ENCODE peak calls at places on chromosomes 6 and 20, in four cellular contexts. N, Q, M and F are unnamed samples.
A peak's percentile ranks its signal among the peaks of the same experiment; 100 is the strongest.

GRCh38 chr6:6842301-6842700 is 253.8 kb downstream of the LY86 start:
- DNase-seq in N (no peak), Q (no peak), M (no peak), F (no peak)

GRCh38 chr20:5480824-5481600 is 164.3 kb upstream of the PROKR2 start:
- DNase-seq in N (no peak), Q (no peak), M (no peak), F (no peak)

GRCh38 chr6:138245751-138246150 is 27.5 kb upstream of the PBOV1 start:
- DNase-seq in N (no peak), Q (no peak), M (no peak), F (no peak)

GRCh38 chr20:17394411-17394810 is 136.8 kb downstream of the BFSP1 start:
- DNase-seq in N (no peak), Q (no peak), M (no peak), F (no peak)

GRCh38 chr6:41705996-41706835 is 29.2 kb downstream of the TFEB start:
- DNase-seq in N (peak; percentile 78), Q (peak; percentile 93), M (peak; percentile 67), F (peak; percentile 87)

GRCh38 chr6:156102129-156102528 is 646.5 kb upstream of the NOX3 start:
- DNase-seq in N (peak; percentile 2), Q (no peak), M (no peak), F (no peak)

GRCh38 chr6:158914923-158915322 is 85.1 kb downstream of the RSPH3 start:
- DNase-seq in N (no peak), Q (no peak), M (no peak), F (no peak)

GRCh38 chr6:39490120-39490519 is 167.6 kb upstream of the KCNK16 start:
- DNase-seq in N (no peak), Q (no peak), M (no peak), F (no peak)

GRCh38 chr6:65182681-65183080 is 524.3 kb downstream of the EYS start:
- DNase-seq in N (no peak), Q (no peak), M (no peak), F (no peak)

GRCh38 chr6:20408851-20409250 is 7.2 kb downstream of the E2F3 start:
- DNase-seq in N (peak; percentile 45), Q (no peak), M (no peak), F (no peak)

GRCh38 chr20:59042151-59042795 is at the start of gene PRELID3B:
- DNase-seq in N (peak; percentile 70), Q (peak; percentile 77), M (peak; percentile 30), F (no peak)

GRCh38 chr6:85456782-85457181 is 6.9 kb downstream of the NT5E start:
- DNase-seq in N (no peak), Q (no peak), M (no peak), F (no peak)

GRCh38 chr6:56524891-56525703 is 117.6 kb downstream of the DST start:
- DNase-seq in N (no peak), Q (no peak), M (no peak), F (no peak)

GRCh38 chr20:24470782-24471582 is 1.6 kb downstream of the SYNDIG1 start:
- DNase-seq in N (no peak), Q (peak; percentile 51), M (no peak), F (peak; percentile 73)

DNA sequence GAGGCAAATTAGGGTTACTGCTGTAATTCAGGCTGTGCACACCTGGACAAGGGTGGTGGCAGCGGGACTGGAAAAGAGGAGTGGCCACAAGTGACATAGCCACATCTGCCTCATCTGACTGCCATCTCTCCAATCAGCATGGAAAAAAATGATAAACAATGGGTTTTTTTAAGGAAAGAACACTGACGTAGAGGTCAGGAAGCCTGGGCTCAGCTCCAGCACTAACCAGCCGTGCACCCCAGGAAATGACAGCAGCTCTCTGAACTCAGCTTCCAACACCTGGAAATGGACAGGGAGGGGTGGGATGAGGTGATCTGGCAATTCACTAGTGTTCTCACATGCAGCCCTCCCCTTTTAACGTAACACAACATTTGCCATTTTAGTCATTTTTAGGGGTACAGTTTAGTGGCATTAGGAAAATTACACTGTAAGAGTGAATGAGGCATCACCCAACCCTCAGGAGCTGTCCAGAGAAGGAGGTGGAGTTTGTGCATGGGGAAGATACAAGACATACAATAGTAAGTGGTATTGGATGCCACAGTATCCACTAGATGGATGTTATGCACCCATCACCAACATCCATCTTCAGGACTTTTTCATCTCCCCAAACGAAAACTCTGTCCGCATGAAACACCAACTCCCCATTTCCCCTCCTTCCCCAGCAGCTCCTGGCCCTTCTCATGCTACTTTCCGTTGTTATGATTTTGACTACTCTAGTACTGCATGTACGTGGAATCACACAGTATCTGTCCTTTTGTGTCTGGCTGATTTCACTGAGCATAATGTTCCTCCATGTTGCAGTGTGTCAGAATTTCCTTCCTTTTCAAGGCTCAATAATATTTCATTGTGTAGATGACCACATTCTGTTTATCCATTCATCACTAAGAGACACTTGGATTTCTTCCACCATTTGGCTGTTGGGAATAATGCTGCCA is 215.5 kb upstream of the ECI2 start:
- DNase-seq in N (no peak), Q (no peak), M (no peak), F (no peak)
- TF ChIP-seq EP300 in N (no peak), Q (peak; percentile 4), M (no peak), F (no peak)

GRCh38 chr6:11207199-11207968 is 25.1 kb downstream of the NEDD9 start:
- DNase-seq in N (no peak), Q (peak; percentile 79), M (peak; percentile 98), F (no peak)
- TF ChIP-seq POLR2AphosphoS5 in N (no peak), Q (peak; percentile 34), M (no peak), F (peak; percentile 99)

GRCh38 chr6:111573892-111574800 is 31.5 kb downstream of the TRAF3IP2 start:
- DNase-seq in N (no peak), Q (peak; percentile 75), M (no peak), F (no peak)
- TF ChIP-seq EP300 in N (no peak), Q (peak; percentile 40), M (no peak), F (no peak)

GRCh38 chr6:17472653-17473183 is 79.3 kb downstream of the CAP2 start:
- DNase-seq in N (no peak), Q (no peak), M (no peak), F (no peak)
- TF ChIP-seq POLR2AphosphoS5 in N (no peak), Q (no peak), M (no peak), F (no peak)

GRCh38 chr20:36825374-36826104 is 50.4 kb upstream of the TLDC2 start:
- DNase-seq in N (no peak), Q (no peak), M (no peak), F (no peak)
- TF ChIP-seq EP300 in N (no peak), Q (no peak), M (no peak), F (no peak)

GRCh38 chr20:3071610-3072529 is at the start of gene OXT:
- DNase-seq in N (no peak), Q (no peak), M (no peak), F (peak; percentile 91)
- TF ChIP-seq POLR2AphosphoS5 in N (no peak), Q (no peak), M (no peak), F (no peak)

DNA sequence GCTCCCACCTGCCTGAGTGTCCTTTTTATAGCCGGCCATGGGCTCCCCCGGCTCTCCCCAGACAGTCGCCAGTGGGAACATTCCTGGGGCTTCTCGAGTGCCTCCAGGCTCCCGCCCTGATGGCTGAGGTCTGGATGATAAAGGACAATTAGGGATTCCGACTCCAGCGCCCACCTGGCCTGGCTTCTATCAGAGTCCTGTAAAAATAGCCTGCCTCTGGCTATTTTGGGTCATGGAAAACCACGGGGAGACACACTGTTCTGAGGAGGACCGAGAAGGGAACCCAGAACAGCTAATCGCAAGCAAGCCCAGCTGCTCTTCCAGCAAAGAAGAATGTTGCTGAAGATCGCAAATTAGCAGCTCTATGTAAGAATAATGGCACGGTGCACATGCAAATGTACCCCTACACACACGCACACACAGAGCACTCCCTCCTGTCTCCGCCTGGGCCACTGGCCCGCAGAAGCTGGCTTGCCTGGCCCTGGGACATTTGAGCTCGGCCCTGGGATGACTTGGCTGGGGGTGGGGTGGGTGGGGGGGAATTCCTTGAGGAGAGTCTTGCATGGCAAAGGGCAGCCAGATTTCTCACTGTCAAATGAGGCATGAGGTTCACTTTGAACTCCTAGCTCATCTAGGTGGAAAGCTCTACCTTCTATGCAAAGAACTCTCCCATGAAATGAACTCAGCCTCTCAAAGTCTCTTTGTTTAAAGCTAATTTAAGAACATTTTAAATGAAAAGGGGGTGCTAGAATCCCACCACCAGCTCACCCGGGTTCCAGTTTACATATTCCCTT is 55.3 kb downstream of the CTCFL start:
- DNase-seq in N (no peak), Q (peak; percentile 86), M (no peak), F (no peak)
- TF ChIP-seq EP300 in N (no peak), Q (peak; percentile 90), M (no peak), F (no peak)

DNA sequence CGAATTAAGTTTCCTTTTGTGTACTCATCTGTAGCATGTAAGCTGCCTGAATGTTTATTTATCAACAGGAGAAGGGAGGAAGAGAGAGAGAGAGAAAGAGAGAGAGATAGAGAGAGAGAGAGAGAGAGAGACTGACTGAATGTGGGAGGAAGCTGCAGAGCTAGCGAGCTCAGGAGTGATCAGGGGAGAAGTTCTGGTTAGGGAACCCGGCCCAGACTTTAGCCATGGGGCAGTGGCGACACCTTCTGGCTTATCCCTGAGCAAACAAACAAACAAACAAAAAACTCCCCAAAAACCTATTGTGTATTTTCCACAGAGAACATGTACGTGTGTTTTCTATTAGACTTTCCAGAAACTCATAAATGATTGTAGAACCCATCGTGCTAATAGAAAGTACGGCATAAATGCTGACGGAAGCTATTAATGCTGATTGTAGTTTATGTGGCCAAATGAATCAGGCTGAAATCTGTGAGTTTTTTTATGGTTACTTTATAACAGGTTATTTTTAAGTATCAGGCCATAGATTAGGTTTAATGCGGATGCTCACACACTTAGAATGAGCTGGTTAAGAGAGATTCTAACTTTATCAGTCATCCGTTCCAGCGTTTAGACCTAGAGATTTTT is 92.8 kb downstream of the CLIC5 start:
- DNase-seq in N (peak; percentile 62), Q (peak; percentile 87), M (no peak), F (no peak)
- TF ChIP-seq POLR2AphosphoS5 in N (no peak), Q (no peak), M (no peak), F (no peak)

DNA sequence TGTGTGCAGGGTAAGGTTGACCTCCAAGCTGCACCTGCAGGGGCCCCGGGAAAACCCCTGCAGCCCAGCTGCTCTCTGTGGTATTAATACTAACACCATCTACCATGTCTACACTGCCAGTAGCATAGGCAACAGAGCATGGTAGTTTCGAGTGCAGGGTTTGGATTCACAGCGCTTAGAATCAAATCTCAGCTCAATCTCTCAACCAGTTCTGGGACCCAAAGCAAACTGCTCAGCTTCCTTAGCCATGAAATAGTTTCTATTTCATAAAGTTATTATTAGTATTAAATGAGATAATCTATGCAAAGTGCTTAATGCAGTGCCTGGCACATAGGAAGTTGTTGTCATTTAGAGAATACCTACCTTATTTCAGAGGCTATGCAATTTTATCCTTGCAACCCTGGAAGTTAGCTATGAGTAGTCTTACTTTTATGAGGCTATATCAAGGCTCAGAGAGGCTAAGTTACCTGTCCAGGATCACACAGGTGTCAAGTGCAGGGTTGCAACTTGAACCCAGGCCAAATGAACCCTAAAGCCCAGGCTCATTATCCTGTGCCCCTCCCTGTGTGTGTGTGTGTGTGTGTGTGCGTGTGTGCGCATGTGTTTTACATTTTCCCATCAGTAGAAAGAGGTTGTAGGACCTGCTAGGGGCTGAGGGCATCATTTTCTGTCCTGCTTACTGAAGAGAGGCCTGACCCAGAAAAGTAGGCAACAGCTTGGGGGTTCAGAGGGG is 27.6 kb upstream of the MRPS18A start:
- DNase-seq in N (no peak), Q (peak; percentile 25), M (no peak), F (no peak)
- TF ChIP-seq EP300 in N (no peak), Q (no peak), M (no peak), F (no peak)

GRCh38 chr6:44222486-44222986 is 859 bp upstream of the SLC29A1 start:
- DNase-seq in N (no peak), Q (peak; percentile 68), M (no peak), F (no peak)

GRCh38 chr6:44224978-44225330 is 1.6 kb downstream of the SLC29A1 start:
- DNase-seq in N (no peak), Q (no peak), M (no peak), F (no peak)

GRCh38 chr6:44222987-44223470 is 366 bp upstream of the SLC29A1 start:
- DNase-seq in N (no peak), Q (peak; percentile 73), M (no peak), F (no peak)

GRCh38 chr6:44224154-44224977 is 971 bp downstream of the SLC29A1 start:
- DNase-seq in N (peak; percentile 57), Q (peak; percentile 75), M (no peak), F (no peak)

GRCh38 chr6:44223471-44224153 is at the start of gene SLC29A1:
- DNase-seq in N (peak; percentile 89), Q (peak; percentile 91), M (peak; percentile 74), F (peak; percentile 96)
- TF ChIP-seq POLR2AphosphoS5 in N (peak; percentile 45), Q (peak; percentile 82), M (peak; percentile 56), F (no peak)